ENCODE peak calls at places on chromosomes 7 and 10, in nine cellular contexts. M is left colon; H is aorta; R is fibroblast of lung; D is PC-9; J is activated naive CD4-positive, alpha-beta T cell treated with anti-CD3 and anti-CD28 coated beads, Interleukin-2, amount 50 U/mL, for 72 hours; B is T-helper 1 cell; S is memory B cell; Z is pancreas. N is an unnamed sample.

GRCh38 chr10:101287922-101288638 is 58.8 kb upstream of the LBX1 start:
- DNase-seq in M (no peak), H (no peak), R (peak), D (no peak), J (no peak), B (no peak), S (no peak), Z (no peak), N (no peak)

GRCh38 chr7:139297795-139298194 is 43.3 kb upstream of the FMC1 start:
- DNase-seq in M (no peak), H (no peak), R (no peak), D (no peak), J (no peak), B (no peak), S (no peak), Z (no peak), N (no peak)

GRCh38 chr10:44990302-44990655 is 10.4 kb upstream of the ZNF22 start:
- DNase-seq in M (peak), H (no peak), R (no peak), D (no peak), J (no peak), B (no peak), S (no peak), Z (no peak), N (no peak)

GRCh38 chr10:100100651-100101525 is 19.2 kb upstream of the CPN1 start:
- DNase-seq in M (no peak), H (no peak), R (peak), D (no peak), J (no peak), B (no peak), S (no peak), Z (no peak), N (no peak)

GRCh38 chr10:8618834-8619233 is 564.3 kb downstream of the GATA3 start:
- DNase-seq in M (no peak), H (no peak), R (peak), D (peak), J (no peak), B (no peak), S (no peak), Z (no peak), N (no peak)

GRCh38 chr10:100148353-100149211 is 37.2 kb downstream of the ERLIN1 start:
- DNase-seq in M (no peak), H (no peak), R (peak), D (peak), J (no peak), B (no peak), S (no peak), Z (no peak), N (no peak)

GRCh38 chr10:293636-294035 is 158.4 kb downstream of the ZMYND11 start:
- DNase-seq in M (no peak), H (no peak), R (no peak), D (no peak), J (no peak), B (no peak), S (no peak), Z (no peak), N (no peak)

GRCh38 chr10:133475821-133476640 is 22.3 kb downstream of the SCART1 start:
- DNase-seq in M (no peak), H (no peak), R (no peak), D (no peak), J (peak), B (no peak), S (no peak), Z (no peak), N (no peak)

GRCh38 chr10:46995234-46995633 is 84.0 kb downstream of the PTPN20 start:
- DNase-seq in M (no peak), H (no peak), R (peak), D (peak), J (no peak), B (no peak), S (no peak), Z (no peak), N (no peak)

GRCh38 chr10:124447741-124448466 is 1.9 kb downstream of the NKX1-2 start:
- DNase-seq in M (no peak), H (peak), R (no peak), D (no peak), J (no peak), B (no peak), S (peak), Z (no peak), N (no peak)

GRCh38 chr7:74094224-74095095 is 10.9 kb downstream of the LIMK1 start:
- DNase-seq in M (peak), H (peak), R (peak), D (peak), J (peak), B (no peak), S (peak), Z (peak), N (peak)

GRCh38 chr7:73715648-73716317 is 3.7 kb downstream of the STX1A start:
- DNase-seq in M (no peak), H (no peak), R (peak), D (peak), J (no peak), B (no peak), S (no peak), Z (no peak), N (peak)

GRCh38 chr7:80641548-80641947 is 3.1 kb downstream of the CD36 start:
- DNase-seq in M (no peak), H (no peak), R (no peak), D (no peak), J (no peak), B (no peak), S (no peak), Z (no peak), N (no peak)

GRCh38 chr7:157678503-157678902 is 341.7 kb downstream of the DNAJB6 start:
- DNase-seq in M (no peak), H (no peak), R (no peak), D (no peak), J (no peak), B (no peak), S (no peak), Z (no peak), N (no peak)

GRCh38 chr10:70679498-70679897 is 7.2 kb downstream of the ADAMTS14 start:
- DNase-seq in M (no peak), H (no peak), R (peak), D (peak), J (no peak), B (no peak), S (no peak), Z (no peak), N (no peak)

GRCh38 chr10:30786131-30786530 is 156.6 kb upstream of the LYZL2 start:
- DNase-seq in M (no peak), H (peak), R (peak), D (no peak), J (no peak), B (no peak), S (no peak), Z (no peak), N (no peak)

N was measured in NCI-H2029.